ENCODE peak calls at places on chromosomes 6 and 20, in ten cellular contexts. G is mammary epithelial cell; V is SJSA1; F is psoas muscle; N is uterus; D is CD8-positive, alpha-beta memory T cell; X is heart right ventricle; P is adrenal gland; Y is pancreas; C is Karpas-422. S is an unnamed sample.

GRCh38 chr6:117270121-117270959 is 5.0 kb downstream of the VGLL2 start:
- DNase-seq in G (peak; percentile 27), V (no peak), F (peak; percentile 74), N (no peak), D (no peak), X (no peak), P (no peak), Y (peak; percentile 70), C (no peak), S (peak; percentile 85)

GRCh38 chr6:64505312-64505711 is 869.7 kb downstream of the PHF3 start:
- DNase-seq in G (no peak), V (no peak), F (no peak), N (no peak), D (no peak), X (no peak), P (no peak), Y (peak; percentile 20), C (peak; percentile 66), S (no peak)

GRCh38 chr6:2346078-2346477 is 100.7 kb upstream of the GMDS start:
- DNase-seq in G (no peak), V (no peak), F (no peak), N (no peak), D (no peak), X (no peak), P (no peak), Y (no peak), C (no peak), S (no peak)

GRCh38 chr6:116459927-116460326 is 1.2 kb upstream of the CALHM6 start:
- DNase-seq in G (no peak), V (no peak), F (no peak), N (no peak), D (no peak), X (no peak), P (no peak), Y (no peak), C (no peak), S (peak; percentile 71)

GRCh38 chr6:4687989-4688947 is 87.9 kb upstream of the CDYL start:
- DNase-seq in G (peak; percentile 82), V (peak; percentile 66), F (no peak), N (no peak), D (no peak), X (no peak), P (peak; percentile 59), Y (no peak), C (no peak), S (peak; percentile 93)

GRCh38 chr20:44733341-44734069 is 12.2 kb upstream of the KCNK15 start:
- DNase-seq in G (peak; percentile 57), V (peak; percentile 66), F (peak; percentile 80), N (peak; percentile 74), D (peak; percentile 33), X (peak; percentile 69), P (peak; percentile 66), Y (no peak), C (peak; percentile 83), S (peak; percentile 91)

GRCh38 chr6:36599791-36600209 is 5.6 kb downstream of the SRSF3 start:
- DNase-seq in G (peak; percentile 51), V (peak; percentile 57), F (peak; percentile 69), N (peak; percentile 35), D (peak; percentile 62), X (no peak), P (peak; percentile 33), Y (no peak), C (no peak), S (peak; percentile 21)

GRCh38 chr6:113856011-113856551 is 1.1 kb upstream of the MARCKS start:
- DNase-seq in G (peak; percentile 60), V (no peak), F (no peak), N (no peak), D (no peak), X (peak; percentile 9), P (peak; percentile 15), Y (no peak), C (no peak), S (peak; percentile 91)

GRCh38 chr6:39530201-39530759 is 194.9 kb downstream of the KIF6 start:
- DNase-seq in G (no peak), V (no peak), F (no peak), N (peak; percentile 46), D (no peak), X (no peak), P (peak; percentile 31), Y (no peak), C (no peak), S (no peak)

GRCh38 chr6:11085758-11086435 is 7.7 kb upstream of the SMIM13 start:
- DNase-seq in G (no peak), V (peak; percentile 4), F (no peak), N (no peak), D (no peak), X (no peak), P (no peak), Y (no peak), C (no peak), S (peak; percentile 98)

GRCh38 chr20:21129861-21130260 is 4.0 kb downstream of the KIZ start:
- DNase-seq in G (no peak), V (no peak), F (no peak), N (no peak), D (no peak), X (no peak), P (no peak), Y (no peak), C (no peak), S (no peak)

GRCh38 chr20:22993823-22994222 is 41.3 kb upstream of the SSTR4 start:
- DNase-seq in G (no peak), V (no peak), F (no peak), N (no peak), D (no peak), X (no peak), P (no peak), Y (no peak), C (no peak), S (no peak)

GRCh38 chr6:145067430-145067829 is 667.9 kb downstream of the EPM2A start:
- DNase-seq in G (peak; percentile 86), V (no peak), F (no peak), N (no peak), D (no peak), X (no peak), P (no peak), Y (no peak), C (no peak), S (no peak)

GRCh38 chr20:53831812-53832211 is 238.2 kb upstream of the ZNF217 start:
- DNase-seq in G (no peak), V (no peak), F (no peak), N (no peak), D (no peak), X (no peak), P (no peak), Y (no peak), C (no peak), S (no peak)

GRCh38 chr6:158057213-158057987 is 75.7 kb downstream of the SYNJ2 start:
- DNase-seq in G (peak; percentile 96), V (peak; percentile 79), F (no peak), N (no peak), D (no peak), X (no peak), P (peak; percentile 72), Y (no peak), C (no peak), S (peak; percentile 97)

GRCh38 chr6:160031442-160031841 is 62.6 kb downstream of the IGF2R start:
- DNase-seq in G (no peak), V (no peak), F (no peak), N (no peak), D (no peak), X (no peak), P (no peak), Y (no peak), C (no peak), S (no peak)

GRCh38 chr6:170345662-170346061 is 39.1 kb downstream of the FAM120B start:
- DNase-seq in G (peak; percentile 11), V (no peak), F (no peak), N (no peak), D (no peak), X (no peak), P (no peak), Y (no peak), C (no peak), S (no peak)

GRCh38 chr20:57146155-57146554 is 120.3 kb downstream of the BMP7 start:
- DNase-seq in G (no peak), V (no peak), F (no peak), N (no peak), D (no peak), X (no peak), P (no peak), Y (no peak), C (no peak), S (no peak)

GRCh38 chr6:11616200-11616611 is 78.7 kb downstream of the TMEM170B start:
- DNase-seq in G (no peak), V (peak; percentile 94), F (no peak), N (no peak), D (no peak), X (no peak), P (no peak), Y (no peak), C (no peak), S (no peak)

GRCh38 chr6:14463110-14463509 is 345.5 kb downstream of the CD83 start:
- DNase-seq in G (no peak), V (no peak), F (no peak), N (no peak), D (no peak), X (no peak), P (no peak), Y (no peak), C (no peak), S (no peak)

GRCh38 chr6:42512498-42513042 is 51.3 kb upstream of the UBR2 start:
- DNase-seq in G (no peak), V (no peak), F (no peak), N (no peak), D (no peak), X (no peak), P (no peak), Y (no peak), C (no peak), S (peak; percentile 11)

GRCh38 chr6:129753422-129753821 is 43.4 kb upstream of the ARHGAP18 start:
- DNase-seq in G (no peak), V (no peak), F (no peak), N (no peak), D (no peak), X (no peak), P (no peak), Y (no peak), C (no peak), S (no peak)
- H3K4me1 ChIP-seq in G (peaks cover 35% of the 10 kb centered on the region), V (peaks cover 16% of the 10 kb centered on the region), F (peaks cover 18% of the 10 kb centered on the region), N (peaks cover 5% of the 10 kb centered on the region), D (peaks cover 33% of the 10 kb centered on the region), X (peaks cover 25% of the 10 kb centered on the region), P (peaks cover 12% of the 10 kb centered on the region), Y (no peaks in the 10 kb centered on the region), C (peaks cover 17% of the 10 kb centered on the region), S (peaks cover 55% of the 10 kb centered on the region)

GRCh38 chr6:56552212-56553130 is 90.2 kb downstream of the DST start:
- DNase-seq in G (no peak), V (no peak), F (no peak), N (no peak), D (no peak), X (no peak), P (no peak), Y (no peak), C (no peak), S (no peak)
- H3K4me1 ChIP-seq in G (no peaks in the 10 kb centered on the region), V (peaks cover 9% of the 10 kb centered on the region), F (peaks cover 40% of the 10 kb centered on the region), N (peaks cover 12% of the 10 kb centered on the region), D (no peaks in the 10 kb centered on the region), X (peaks cover 68% of the 10 kb centered on the region), P (peaks cover 18% of the 10 kb centered on the region), Y (no peaks in the 10 kb centered on the region), C (peaks cover 35% of the 10 kb centered on the region), S (peaks cover 38% of the 10 kb centered on the region)

GRCh38 chr6:5869261-5869660 is 137.5 kb downstream of the NRN1 start:
- DNase-seq in G (no peak), V (no peak), F (no peak), N (no peak), D (no peak), X (no peak), P (no peak), Y (no peak), C (no peak), S (no peak)
- H3K4me1 ChIP-seq in G (no peaks in the 10 kb centered on the region), V (peaks cover 11% of the 10 kb centered on the region), F (no peaks in the 10 kb centered on the region), N (no peaks in the 10 kb centered on the region), D (peaks cover 46% of the 10 kb centered on the region), X (peaks cover 4% of the 10 kb centered on the region), P (no peaks in the 10 kb centered on the region), Y (no peaks in the 10 kb centered on the region), C (no peaks in the 10 kb centered on the region), S (no peaks in the 10 kb centered on the region)

GRCh38 chr20:62962221-62962879 is 9.8 kb downstream of the SLC17A9 start:
- DNase-seq in G (no peak), V (no peak), F (no peak), N (no peak), D (no peak), X (no peak), P (no peak), Y (peak; percentile 49), C (no peak), S (no peak)
- H3K4me1 ChIP-seq in G (peaks cover 23% of the 10 kb centered on the region), V (no peaks in the 10 kb centered on the region), F (no peaks in the 10 kb centered on the region), N (no peaks in the 10 kb centered on the region), D (no peaks in the 10 kb centered on the region), X (no peaks in the 10 kb centered on the region), P (no peaks in the 10 kb centered on the region), Y (no peaks in the 10 kb centered on the region), C (no peaks in the 10 kb centered on the region), S (no peaks in the 10 kb centered on the region)